ENCODE peak calls at places on chromosomes 7 and 10, in six cellular contexts. One of them, this sample, is unnamed.

GRCh38 chr10:55266797-55267196 is 465.8 kb upstream of the PCDH15 start:
- DNase-seq in T-cell: no peak
- DNase-seq in tibial nerve: no peak
- DNase-seq in globus pallidus: no peak
- DNase-seq in aorta: no peak
- DNase-seq in fibroblast of mammary gland: no peak
- DNase-seq in this sample: no peak

GRCh38 chr7:121605297-121605640 is 209.2 kb upstream of the FAM3C start:
- DNase-seq in T-cell: no peak
- DNase-seq in globus pallidus: no peak
- DNase-seq in tibial nerve: no peak
- DNase-seq in aorta: no peak
- DNase-seq in fibroblast of mammary gland: peak; percentile 11
- DNase-seq in this sample: peak; percentile 61

GRCh38 chr10:14259696-14260595 is 70.8 kb downstream of the FRMD4A start:
- DNase-seq in T-cell: no peak
- DNase-seq in aorta: no peak
- DNase-seq in tibial nerve: peak; percentile 38
- DNase-seq in fibroblast of mammary gland: peak; percentile 46
- DNase-seq in globus pallidus: no peak
- DNase-seq in this sample: peak; percentile 100

GRCh38 chr7:39650676-39651075 is 27.3 kb downstream of the RALA start:
- DNase-seq in fibroblast of mammary gland: peak; percentile 94
- DNase-seq in tibial nerve: peak; percentile 15
- DNase-seq in globus pallidus: no peak
- DNase-seq in aorta: peak; percentile 49
- DNase-seq in T-cell: no peak
- DNase-seq in this sample: peak; percentile 40

GRCh38 chr7:1229334-1229935 is 3.2 kb upstream of the UNCX start:
- DNase-seq in aorta: no peak
- DNase-seq in tibial nerve: no peak
- DNase-seq in fibroblast of mammary gland: no peak
- DNase-seq in T-cell: no peak
- DNase-seq in globus pallidus: no peak
- DNase-seq in this sample: no peak

GRCh38 chr7:108055541-108056135 is 52.7 kb upstream of the LAMB1 start:
- DNase-seq in globus pallidus: no peak
- DNase-seq in fibroblast of mammary gland: no peak
- DNase-seq in tibial nerve: no peak
- DNase-seq in T-cell: no peak
- DNase-seq in aorta: no peak
- DNase-seq in this sample: no peak

GRCh38 chr10:68074404-68074774 is 694 bp downstream of the HERC4 start:
- DNase-seq in fibroblast of mammary gland: no peak
- DNase-seq in tibial nerve: peak; percentile 20
- DNase-seq in aorta: no peak
- DNase-seq in T-cell: no peak
- DNase-seq in globus pallidus: no peak
- DNase-seq in this sample: no peak

GRCh38 chr10:88802430-88802829 is at the start of gene LIPM:
- DNase-seq in fibroblast of mammary gland: no peak
- DNase-seq in T-cell: no peak
- DNase-seq in tibial nerve: no peak
- DNase-seq in aorta: no peak
- DNase-seq in globus pallidus: no peak
- DNase-seq in this sample: no peak

GRCh38 chr10:3146289-3146688 is 26.3 kb downstream of the PITRM1 start:
- DNase-seq in aorta: no peak
- DNase-seq in T-cell: no peak
- DNase-seq in tibial nerve: no peak
- DNase-seq in fibroblast of mammary gland: no peak
- DNase-seq in globus pallidus: no peak
- DNase-seq in this sample: no peak

GRCh38 chr7:38929460-38930171 is 20.6 kb upstream of the VPS41 start:
- DNase-seq in aorta: no peak
- DNase-seq in fibroblast of mammary gland: no peak
- DNase-seq in globus pallidus: no peak
- DNase-seq in tibial nerve: no peak
- DNase-seq in T-cell: no peak
- DNase-seq in this sample: no peak

GRCh38 chr10:78207776-78208175 is 174.1 kb downstream of the RPS24 start:
- DNase-seq in aorta: no peak
- DNase-seq in fibroblast of mammary gland: peak; percentile 10
- DNase-seq in tibial nerve: no peak
- DNase-seq in globus pallidus: no peak
- DNase-seq in T-cell: no peak
- DNase-seq in this sample: no peak

GRCh38 chr10:7915923-7916322 is 97.6 kb downstream of the TAF3 start:
- DNase-seq in T-cell: no peak
- DNase-seq in aorta: no peak
- DNase-seq in fibroblast of mammary gland: peak; percentile 66
- DNase-seq in tibial nerve: no peak
- DNase-seq in globus pallidus: no peak
- DNase-seq in this sample: peak; percentile 45

GRCh38 chr10:91574236-91574635 is 58.6 kb downstream of the PPP1R3C start:
- DNase-seq in fibroblast of mammary gland: no peak
- DNase-seq in tibial nerve: no peak
- DNase-seq in aorta: no peak
- DNase-seq in globus pallidus: no peak
- DNase-seq in T-cell: no peak
- DNase-seq in this sample: no peak

GRCh38 chr7:68063171-68063570 is 1066.5 kb downstream of the TYW1 start:
- DNase-seq in T-cell: no peak
- DNase-seq in tibial nerve: no peak
- DNase-seq in globus pallidus: peak; percentile 3
- DNase-seq in fibroblast of mammary gland: no peak
- DNase-seq in aorta: no peak
- DNase-seq in this sample: no peak

GRCh38 chr7:133703547-133703946 is 423.6 kb upstream of the LRGUK start:
- DNase-seq in aorta: no peak
- DNase-seq in tibial nerve: no peak
- DNase-seq in T-cell: no peak
- DNase-seq in fibroblast of mammary gland: peak; percentile 82
- DNase-seq in globus pallidus: no peak
- DNase-seq in this sample: peak; percentile 98

GRCh38 chr7:73570977-73571376 is 7.4 kb downstream of the TBL2 start:
- DNase-seq in aorta: peak; percentile 33
- DNase-seq in globus pallidus: no peak
- DNase-seq in T-cell: no peak
- DNase-seq in tibial nerve: no peak
- DNase-seq in fibroblast of mammary gland: no peak
- DNase-seq in this sample: no peak

GRCh38 chr7:129644634-129645230 is 33.2 kb downstream of the NRF1 start:
- DNase-seq in tibial nerve: no peak
- DNase-seq in globus pallidus: peak; percentile 68
- DNase-seq in fibroblast of mammary gland: peak; percentile 68
- DNase-seq in T-cell: no peak
- DNase-seq in aorta: no peak
- DNase-seq in this sample: peak; percentile 63

This sample was measured in LHCN-M2.